ENCODE peak calls at places on chromosomes 12 and 14, in six cellular contexts. V is H9; Q is NCI-H1436; I is stimulated activated effector memory CD8-positive, alpha-beta T cell treated with anti-CD3 and anti-CD28 coated beads, Interleukin-12 subunit alpha, Interleukin-12 subunit beta, amount 100 ng/mL, for 72 hours; K is MM.1S; A is T-cell. N is an unnamed sample.

GRCh38 chr14:63205281-63205575 is 985 bp downstream of the RHOJ start:
- DNase-seq in V (no peak), Q (no peak), K (no peak), A (no peak), I (no peak), N (no peak)

GRCh38 chr12:90682398-90682797 is 272.6 kb downstream of the CCER1 start:
- DNase-seq in A (no peak), I (no peak), Q (no peak), V (no peak), K (no peak), N (no peak)

GRCh38 chr12:88570103-88570502 is 10.2 kb downstream of the KITLG start:
- DNase-seq in A (no peak), I (no peak), V (no peak), Q (no peak), K (no peak), N (no peak)

GRCh38 chr14:81449114-81449513 is 49.0 kb upstream of the STON2 start:
- DNase-seq in A (no peak), I (no peak), V (no peak), K (no peak), Q (no peak), N (no peak)

GRCh38 chr12:49868952-49869815 is 26.3 kb upstream of the BCDIN3D start:
- DNase-seq in Q (peak; percentile 76), K (no peak), I (no peak), V (peak; percentile 28), A (no peak), N (peak; percentile 81)

GRCh38 chr14:51472881-51473280 is 178.8 kb upstream of the FRMD6 start:
- DNase-seq in I (no peak), K (no peak), Q (no peak), A (no peak), V (no peak), N (peak; percentile 26)

GRCh38 chr12:67422081-67422480 is 152.9 kb downstream of the CAND1 start:
- DNase-seq in K (no peak), A (no peak), V (no peak), Q (no peak), I (no peak), N (no peak)

GRCh38 chr12:65585648-65586420 is 238.4 kb upstream of the HMGA2 start:
- DNase-seq in K (no peak), V (no peak), A (no peak), I (no peak), Q (no peak), N (no peak)

GRCh38 chr12:105474672-105475071 is 144.2 kb downstream of the C12orf75 start:
- DNase-seq in V (no peak), Q (no peak), A (no peak), K (no peak), I (no peak), N (no peak)

GRCh38 chr12:57631566-57632368 is 1.2 kb downstream of the B4GALNT1 start:
- DNase-seq in Q (no peak), V (peak; percentile 37), A (no peak), I (no peak), K (no peak), N (no peak)

GRCh38 chr14:71574976-71575375 is 357.3 kb upstream of the RGS6 start:
- DNase-seq in I (no peak), V (no peak), A (no peak), K (no peak), Q (no peak), N (no peak)

GRCh38 chr12:8156416-8156815 is 399 bp upstream of the ZNF705A start:
- DNase-seq in K (no peak), Q (no peak), A (no peak), V (no peak), I (no peak), N (no peak)

GRCh38 chr14:72751276-72752033 is 142.4 kb downstream of the DPF3 start:
- DNase-seq in Q (no peak), I (no peak), V (no peak), K (no peak), A (no peak), N (no peak)

GRCh38 chr14:75003250-75004027 is 718 bp downstream of the EIF2B2 start:
- DNase-seq in A (no peak), I (no peak), Q (no peak), K (no peak), V (no peak), N (no peak)

GRCh38 chr14:104537613-104537988 is 42.0 kb upstream of the C14orf180 start:
- DNase-seq in I (no peak), V (no peak), A (no peak), Q (no peak), K (no peak), N (no peak)

GRCh38 chr12:64549108-64549507 is 61.2 kb upstream of the RASSF3 start:
- DNase-seq in A (no peak), I (no peak), Q (no peak), V (no peak), K (no peak), N (no peak)

GRCh38 chr12:51893786-51894185 is 5.9 kb downstream of the ANKRD33 start:
- DNase-seq in A (no peak), Q (no peak), V (no peak), I (no peak), K (no peak), N (no peak)

GRCh38 chr12:116835484-116835883 is 45.8 kb downstream of the HRK start:
- DNase-seq in Q (no peak), A (no peak), K (no peak), V (no peak), I (no peak), N (no peak)

GRCh38 chr12:124772467-124773170 is 91.0 kb downstream of the SCARB1 start:
- DNase-seq in K (no peak), A (no peak), I (no peak), V (no peak), Q (no peak), N (no peak)

GRCh38 chr14:70909788-70910614 is 2.7 kb downstream of the PCNX1 start:
- DNase-seq in V (no peak), K (no peak), I (no peak), Q (no peak), A (no peak), N (no peak)

GRCh38 chr12:57235012-57235727 is 5.7 kb downstream of the SHMT2 start:
- DNase-seq in Q (peak; percentile 73), V (peak; percentile 92), K (no peak), A (no peak), I (no peak), N (no peak)